ENCODE peak calls at places on chromosomes 6 and 20, in four cellular contexts. P, M, A and R are unnamed samples.

GRCh38 chr6:70668499-70668812 is 773 bp downstream of the SMAP1 start:
- DNase-seq in P (no peak), M (peak; percentile 43), A (peak; percentile 64), R (peak; percentile 64)

GRCh38 chr20:33443006-33443511 is 504 bp downstream of the SNTA1 start:
- DNase-seq in P (no peak), M (no peak), A (no peak), R (peak; percentile 40)

GRCh38 chr6:89154131-89154530 is 8.3 kb downstream of the PM20D2 start:
- DNase-seq in P (no peak), M (no peak), A (no peak), R (no peak)

GRCh38 chr6:31814677-31815024 is 432 bp downstream of the HSPA1L start:
- DNase-seq in P (peak; percentile 94), M (peak; percentile 68), A (peak; percentile 75), R (peak; percentile 98)

GRCh38 chr20:58650181-58650775 is 805 bp upstream of the STX16 start:
- DNase-seq in P (peak; percentile 52), M (peak; percentile 39), A (peak; percentile 26), R (peak; percentile 15)

GRCh38 chr6:43940071-43940392 is 170.0 kb downstream of the VEGFA start:
- DNase-seq in P (no peak), M (no peak), A (no peak), R (no peak)

GRCh38 chr6:123569575-123569974 is 67.2 kb downstream of the TRDN start:
- DNase-seq in P (no peak), M (no peak), A (no peak), R (no peak)

GRCh38 chr20:36312724-36313441 is 6.7 kb downstream of the DLGAP4 start:
- DNase-seq in P (no peak), M (no peak), A (no peak), R (no peak)

GRCh38 chr6:30740540-30740870 is 2.0 kb downstream of the FLOT1 start:
- DNase-seq in P (no peak), M (no peak), A (no peak), R (no peak)

GRCh38 chr20:48008850-48009535 is 223.7 kb upstream of the SULF2 start:
- DNase-seq in P (peak; percentile 68), M (no peak), A (no peak), R (no peak)

GRCh38 chr6:148374040-148374439 is 31.4 kb downstream of the SASH1 start:
- DNase-seq in P (no peak), M (no peak), A (no peak), R (no peak)

GRCh38 chr6:70274338-70274737 is 28.5 kb downstream of the COL9A1 start:
- DNase-seq in P (no peak), M (no peak), A (no peak), R (no peak)

GRCh38 chr6:124999105-124999764 is 37.0 kb downstream of the RNF217 start:
- DNase-seq in P (no peak), M (no peak), A (no peak), R (peak; percentile 14)

GRCh38 chr6:155152211-155153076 is 111.4 kb upstream of the CLDN20 start:
- DNase-seq in P (no peak), M (no peak), A (no peak), R (no peak)

GRCh38 chr6:138105446-138105845 is 1.8 kb downstream of the PERP start:
- DNase-seq in P (no peak), M (no peak), A (no peak), R (no peak)

GRCh38 chr6:42551202-42551601 is 12.6 kb upstream of the UBR2 start:
- DNase-seq in P (peak; percentile 47), M (no peak), A (no peak), R (no peak)

GRCh38 chr6:98946877-98947410 is 802 bp downstream of the FBXL4 start:
- DNase-seq in P (no peak), M (peak; percentile 34), A (peak; percentile 36), R (peak; percentile 66)

GRCh38 chr6:140879861-140880260 is 1252.9 kb upstream of the GJE1 start:
- DNase-seq in P (peak; percentile 53), M (no peak), A (no peak), R (no peak)

GRCh38 chr20:64038579-64039292 is 2.8 kb downstream of the C20orf204 start:
- DNase-seq in P (peak; percentile 90), M (peak; percentile 70), A (peak; percentile 72), R (peak; percentile 67)

GRCh38 chr20:34110025-34111013 is 1.7 kb downstream of the EIF2S2 start:
- DNase-seq in P (no peak), M (no peak), A (no peak), R (no peak)

GRCh38 chr6:135144678-135145508 is 36.2 kb upstream of the MYB start:
- DNase-seq in P (peak; percentile 19), M (no peak), A (no peak), R (peak; percentile 38)

GRCh38 chr20:34516874-34517542 is 786 bp downstream of the DYNLRB1 start:
- DNase-seq in P (peak; percentile 39), M (peak; percentile 13), A (peak; percentile 26), R (no peak)

GRCh38 chr20:47956261-47956995 is 171.1 kb upstream of the SULF2 start:
- DNase-seq in P (no peak), M (no peak), A (no peak), R (no peak)

GRCh38 chr6:89597988-89598387 is 40.6 kb downstream of the LYRM2 start:
- DNase-seq in P (peak; percentile 30), M (no peak), A (no peak), R (no peak)

GRCh38 chr20:478949-479429 is 16.7 kb upstream of the TBC1D20 start:
- DNase-seq in P (peak; percentile 64), M (no peak), A (no peak), R (no peak)

GRCh38 chr20:4006640-4007039 is 8.7 kb downstream of the RNF24 start:
- DNase-seq in P (peak; percentile 45), M (no peak), A (no peak), R (peak; percentile 81)

GRCh38 chr6:15474196-15474595 is 188.6 kb downstream of the DTNBP1 start:
- DNase-seq in P (peak; percentile 79), M (no peak), A (no peak), R (no peak)

GRCh38 chr6:170067257-170067656 is 223.6 kb downstream of the DLL1 start:
- DNase-seq in P (no peak), M (no peak), A (no peak), R (no peak)

GRCh38 chr6:40482532-40482931 is 104.6 kb downstream of the LRFN2 start:
- DNase-seq in P (no peak), M (no peak), A (no peak), R (no peak)

GRCh38 chr6:97215157-97215769 is 67.8 kb downstream of the MMS22L start:
- DNase-seq in P (peak; percentile 76), M (no peak), A (no peak), R (peak; percentile 26)

GRCh38 chr20:51562334-51563140 is 20.0 kb upstream of the NFATC2 start:
- DNase-seq in P (peak; percentile 89), M (no peak), A (no peak), R (peak; percentile 75)

GRCh38 chr6:51398793-51399192 is 580.1 kb downstream of the TFAP2B start:
- DNase-seq in P (no peak), M (no peak), A (no peak), R (no peak)

GRCh38 chr6:13235339-13235738 is 93.0 kb downstream of the TBC1D7 start:
- DNase-seq in P (no peak), M (no peak), A (no peak), R (no peak)

GRCh38 chr6:107957165-107957908 is 671 bp downstream of the SEC63 start:
- DNase-seq in P (peak; percentile 75), M (peak; percentile 41), A (peak; percentile 73), R (peak; percentile 45)